ENCODE peak calls at places on chromosomes 12 and 14, in four cellular contexts. C is iPS DF 6.9, Q is fibroblast of mammary gland, T is aorta. S is an unnamed sample.

GRCh38 chr12:92010368-92010767 is 135.3 kb downstream of the BTG1 start:
- DNase-seq in C (no peak), Q (no peak), T (no peak), S (no peak)

GRCh38 chr12:130818381-130819247 is 20.4 kb downstream of the STX2 start:
- DNase-seq in C (peak), Q (peak), T (peak), S (peak)

GRCh38 chr12:47557401-47557800 is 148.4 kb downstream of the RPAP3 start:
- DNase-seq in Q (no peak), C (no peak), T (no peak), S (no peak)

GRCh38 chr12:124663771-124664366 is 96.5 kb upstream of the NCOR2 start:
- DNase-seq in T (no peak), Q (no peak), C (no peak), S (no peak)

GRCh38 chr14:61563162-61563511 is 132.2 kb upstream of the HIF1A start:
- DNase-seq in T (no peak), C (no peak), Q (no peak), S (no peak)

GRCh38 chr12:116880213-116880816 is 926 bp downstream of the HRK start:
- DNase-seq in Q (peak), T (no peak), C (no peak), S (no peak)

GRCh38 chr12:56413392-56413791 is 35.8 kb downstream of the TIMELESS start:
- DNase-seq in C (no peak), Q (no peak), T (no peak), S (no peak)

GRCh38 chr12:104669057-104669770 is 212.5 kb downstream of the CHST11 start:
- DNase-seq in T (peak), C (no peak), Q (no peak), S (peak)

GRCh38 chr12:39906237-39906636 is 199.6 kb downstream of the SLC2A13 start:
- DNase-seq in T (no peak), C (no peak), Q (no peak), S (no peak)

GRCh38 chr14:28468191-28469151 is 298.1 kb upstream of the FOXG1 start:
- DNase-seq in T (no peak), Q (no peak), C (no peak), S (no peak)

GRCh38 chr12:16008442-16008841 is 97.3 kb downstream of the DERA start:
- DNase-seq in Q (no peak), C (no peak), T (no peak), S (no peak)

GRCh38 chr12:115872919-115873357 is 404.6 kb downstream of the MED13L start:
- DNase-seq in T (no peak), C (peak), Q (no peak), S (no peak)

GRCh38 chr12:39272934-39273770 is 169.8 kb downstream of the KIF21A start:
- DNase-seq in Q (peak), T (no peak), C (peak), S (no peak)

GRCh38 chr14:60655898-60656754 is 6.8 kb upstream of the SIX1 start:
- DNase-seq in C (no peak), T (no peak), Q (no peak), S (no peak)

GRCh38 chr14:21068521-21069387 is 1.4 kb upstream of the ARHGEF40 start:
- DNase-seq in Q (peak), C (no peak), T (peak), S (peak)

GRCh38 chr12:26044592-26044991 is 80.2 kb downstream of the BHLHE41 start:
- DNase-seq in Q (no peak), C (no peak), T (no peak), S (no peak)

GRCh38 chr12:49482095-49483051 is 56.5 kb upstream of the KCNH3 start:
- DNase-seq in Q (no peak), T (no peak), C (no peak), S (no peak)

GRCh38 chr12:2739069-2739468 is 55.7 kb upstream of the FKBP4 start:
- DNase-seq in C (no peak), T (no peak), Q (no peak), S (no peak)

GRCh38 chr12:57619434-57620244 is 8.4 kb downstream of the ARHGEF25 start:
- DNase-seq in C (no peak), T (no peak), Q (no peak), S (no peak)

GRCh38 chr12:112839386-112839972 is 47.9 kb downstream of the RPH3A start:
- DNase-seq in T (no peak), C (no peak), Q (peak), S (no peak)

GRCh38 chr14:37034410-37035285 is 137.8 kb downstream of the SLC25A21 start:
- DNase-seq in T (no peak), Q (peak), C (no peak), S (no peak)

GRCh38 chr14:105171004-105171673 is 2.6 kb upstream of the JAG2 start:
- DNase-seq in Q (no peak), C (no peak), T (no peak), S (no peak)

GRCh38 chr14:73728106-73729014 is 14.2 kb upstream of the PNMA1 start:
- DNase-seq in T (peak), C (peak), Q (peak), S (peak)

GRCh38 chr14:30020271-30020670 is 92.6 kb upstream of the PRKD1 start:
- DNase-seq in C (no peak), T (no peak), Q (no peak), S (no peak)

GRCh38 chr12:24561411-24561871 is 387.5 kb downstream of the BCAT1 start:
- DNase-seq in Q (peak), T (no peak), C (no peak), S (no peak)

GRCh38 chr12:18103624-18104023 is 13.6 kb upstream of the RERGL start:
- DNase-seq in T (no peak), Q (no peak), C (no peak), S (no peak)

GRCh38 chr12:6917491-6918231 is 3.3 kb downstream of the ENO2 start:
- DNase-seq in T (peak), Q (peak), C (no peak), S (peak)

GRCh38 chr12:51082561-51083139 is 746 bp downstream of the CSRNP2 start:
- DNase-seq in Q (peak), T (no peak), C (peak), S (no peak)

GRCh38 chr14:82366803-82367202 is 833.1 kb upstream of the SEL1L start:
- DNase-seq in C (peak), Q (no peak), T (no peak), S (no peak)

GRCh38 chr14:64952598-64953309 is 10.2 kb upstream of the GPX2 start:
- DNase-seq in C (no peak), T (no peak), Q (no peak), S (no peak)